ENCODE peak calls at places on chromosomes 1 and 21, in six cellular contexts. R is pancreas, Q is upper lobe of right lung, T is MM.1S, N is tibial nerve, I is neural progenitor cell. P is an unnamed sample.

GRCh38 chr1:12669529-12670068 is 25.7 kb downstream of the AADACL4 start:
- DNase-seq in N (no peak), Q (no peak), T (no peak), R (no peak), I (no peak), P (no peak)

GRCh38 chr1:224427346-224427745 is 7.3 kb downstream of the WDR26 start:
- DNase-seq in N (no peak), T (no peak), R (no peak), Q (no peak), I (no peak), P (no peak)

GRCh38 chr1:100785399-100786082 is 66.0 kb downstream of the VCAM1 start:
- DNase-seq in R (no peak), N (no peak), I (no peak), T (no peak), Q (no peak), P (no peak)

GRCh38 chr1:112849425-112849966 is 106.5 kb downstream of the SLC16A1 start:
- DNase-seq in I (peak; percentile 67), Q (no peak), T (no peak), R (no peak), N (no peak), P (no peak)

GRCh38 chr1:70140343-70140742 is 65.0 kb downstream of the LRRC40 start:
- DNase-seq in R (no peak), I (no peak), Q (no peak), T (no peak), N (peak; percentile 11), P (no peak)

GRCh38 chr1:174160109-174160473 is 771 bp downstream of the RABGAP1L start:
- DNase-seq in Q (peak; percentile 72), N (peak; percentile 35), T (peak; percentile 32), I (peak; percentile 39), R (peak; percentile 55), P (no peak)

GRCh38 chr1:59026472-59026948 is 242.7 kb upstream of the JUN start:
- DNase-seq in T (no peak), Q (no peak), I (no peak), N (no peak), R (no peak), P (no peak)

GRCh38 chr1:3197781-3198316 is 128.8 kb downstream of the PRDM16 start:
- DNase-seq in N (no peak), R (no peak), T (no peak), I (no peak), Q (no peak), P (no peak)

GRCh38 chr1:197958438-197958837 is 41.3 kb downstream of the LHX9 start:
- DNase-seq in R (no peak), T (no peak), N (no peak), I (no peak), Q (no peak), P (no peak)

GRCh38 chr21:38082936-38083335 is 166.7 kb upstream of the KCNJ6 start:
- DNase-seq in I (no peak), N (no peak), Q (no peak), T (no peak), R (no peak), P (no peak)

GRCh38 chr1:37795340-37796110 is 1.9 kb downstream of the MANEAL start:
- DNase-seq in I (peak; percentile 88), R (peak; percentile 76), Q (peak; percentile 77), N (peak; percentile 29), T (no peak), P (no peak)

GRCh38 chr1:30284226-30284625 is 439.2 kb downstream of the MATN1 start:
- DNase-seq in N (no peak), I (no peak), T (no peak), Q (no peak), R (no peak), P (no peak)

GRCh38 chr1:40067023-40067422 is 26.5 kb downstream of the CAP1 start:
- DNase-seq in Q (no peak), I (no peak), T (no peak), R (no peak), N (no peak), P (no peak)

GRCh38 chr1:55050283-55050682 is 10.9 kb downstream of the PCSK9 start:
- DNase-seq in N (no peak), T (no peak), I (no peak), Q (no peak), R (no peak), P (no peak)

GRCh38 chr1:52727114-52727586 is 897 bp downstream of the ZYG11B start:
- DNase-seq in T (no peak), I (peak; percentile 18), Q (no peak), R (no peak), N (no peak), P (no peak)

GRCh38 chr1:125065821-125066180 is 3881.0 kb downstream of the SRGAP2C start:
- DNase-seq in Q (no peak), I (no peak), N (no peak), R (no peak), T (no peak), P (no peak)

GRCh38 chr1:29849038-29849750 is 612.9 kb downstream of the PTPRU start:
- DNase-seq in R (peak; percentile 15), I (peak; percentile 76), N (peak; percentile 13), Q (no peak), T (peak; percentile 63), P (no peak)

GRCh38 chr1:180360333-180361075 is 130.4 kb downstream of the LHX4 start:
- DNase-seq in R (no peak), I (no peak), Q (no peak), T (no peak), N (no peak), P (no peak)

GRCh38 chr21:35646606-35647005 is 413.7 kb downstream of the SETD4 start:
- DNase-seq in R (no peak), T (no peak), N (no peak), Q (no peak), I (no peak), P (no peak)

GRCh38 chr1:228362884-228363450 is 43.7 kb downstream of the TRIM11 start:
- DNase-seq in N (no peak), Q (no peak), I (no peak), T (no peak), R (no peak), P (no peak)

GRCh38 chr1:225866061-225866844 is 15.9 kb downstream of the TMEM63A start:
- DNase-seq in Q (no peak), R (no peak), N (no peak), I (no peak), T (no peak), P (peak; percentile 30)

GRCh38 chr1:53732912-53733317 is 6.0 kb downstream of the GLIS1 start:
- DNase-seq in N (no peak), R (no peak), Q (no peak), T (no peak), I (no peak), P (peak; percentile 79)

GRCh38 chr1:53732409-53732808 is 6.6 kb downstream of the GLIS1 start:
- DNase-seq in Q (no peak), I (no peak), N (no peak), T (no peak), R (no peak), P (no peak)

GRCh38 chr1:53734650-53735211 is 4.2 kb downstream of the GLIS1 start:
- DNase-seq in T (peak; percentile 67), N (no peak), R (no peak), I (peak; percentile 60), Q (no peak), P (peak; percentile 86)

GRCh38 chr1:53733975-53734649 is 4.9 kb downstream of the GLIS1 start:
- DNase-seq in Q (no peak), R (no peak), I (no peak), N (no peak), T (no peak), P (no peak)

DNA sequence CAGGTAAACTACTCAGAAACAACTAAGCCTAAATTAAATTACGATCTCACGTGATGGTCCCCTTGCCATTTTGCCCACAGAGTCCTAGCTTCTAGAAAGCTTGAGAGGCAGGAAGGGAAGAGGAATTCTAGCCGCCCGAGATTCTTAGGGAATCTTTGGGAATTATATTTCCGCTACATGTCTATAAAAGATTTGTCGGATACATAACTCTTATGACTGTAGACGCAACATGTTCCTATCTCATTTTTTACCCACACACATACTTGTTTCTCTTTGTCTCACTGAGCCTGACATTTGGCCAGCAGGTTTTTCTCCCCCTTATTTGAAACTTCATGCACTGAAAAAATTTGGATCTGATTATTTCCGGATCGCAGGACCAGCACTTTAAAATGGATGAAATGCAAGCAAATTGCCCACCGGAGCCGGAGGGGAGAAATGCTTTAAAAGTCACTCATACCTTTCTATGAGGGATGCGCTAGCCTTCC is 5.5 kb downstream of the GLIS1 start:
- DNase-seq in R (no peak), I (no peak), T (no peak), Q (no peak), N (no peak), P (no peak)
- H3K4me3 ChIP-seq in R (no peak overlapping the region), I (no peak overlapping the region), T (no peak overlapping the region), Q (no peak overlapping the region), N (no peak overlapping the region), P (no peak overlapping the region)

GRCh38 chr21:43645414-43645891 is 13.8 kb downstream of the HSF2BP start:
- DNase-seq in N (peak; percentile 67), R (no peak), Q (no peak), I (peak; percentile 66), T (peak; percentile 89), P (peak; percentile 42)
- TF ChIP-seq CTCF in N (peak; percentile 29), R (peak; percentile 12), Q (peak; percentile 54), I (peak; percentile 51), T (peak; percentile 88), P (peak; percentile 76)

DNA sequence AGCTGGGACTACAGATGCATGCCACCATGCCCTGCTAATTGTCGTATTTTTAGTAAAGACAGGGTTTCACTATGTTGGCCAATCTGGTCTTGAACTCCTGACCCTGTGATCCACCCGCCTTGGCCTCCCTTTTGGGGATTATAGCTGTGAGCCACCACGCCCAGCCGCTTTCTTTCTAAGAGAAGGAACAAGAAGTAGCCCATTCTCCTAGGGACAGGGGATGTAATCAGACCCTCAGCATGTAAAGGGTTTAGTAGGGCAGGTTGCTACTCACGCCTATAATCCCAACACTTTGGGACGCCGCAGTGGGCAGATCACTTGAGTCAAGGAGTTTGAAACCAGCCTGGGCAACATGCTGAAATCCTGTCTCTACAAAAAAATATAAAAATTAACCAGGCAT is 189.7 kb downstream of the TOMM20 start:
- DNase-seq in I (no peak), Q (no peak), R (no peak), N (no peak), T (no peak), P (no peak)
- H3K4me3 ChIP-seq in I (no peak overlapping the region), Q (no peak overlapping the region), R (no peak overlapping the region), N (no peak overlapping the region), T (no peak overlapping the region), P (no peak overlapping the region)

DNA sequence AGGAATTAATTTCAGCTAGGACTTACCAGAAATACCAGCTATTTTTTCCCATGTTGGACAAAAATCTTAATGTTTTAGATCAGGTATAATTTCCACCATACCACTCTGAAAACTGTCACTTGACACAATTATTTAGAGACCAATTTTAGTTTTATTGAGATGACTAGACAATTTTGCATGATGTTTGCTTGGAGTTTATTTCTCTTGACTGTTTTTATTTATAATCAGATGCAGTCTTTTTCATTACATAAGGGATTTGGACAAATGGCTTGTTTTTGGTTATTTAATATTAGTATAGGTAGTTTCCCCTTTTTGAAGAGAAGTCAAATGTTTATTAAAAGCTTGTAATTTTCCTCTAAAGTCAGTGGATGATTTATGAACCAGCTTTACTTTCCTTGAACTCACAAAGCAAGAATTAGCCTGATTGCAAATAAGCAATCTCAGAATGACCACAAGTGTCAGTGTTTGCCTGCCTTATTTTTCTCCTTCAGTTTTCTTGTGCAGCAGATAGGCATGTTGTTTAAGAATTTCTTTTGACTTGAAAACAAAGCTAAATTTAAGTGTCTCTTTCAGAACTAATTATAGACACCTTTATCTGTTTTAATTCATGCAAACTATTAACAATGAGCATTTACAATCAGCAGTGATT is 3.8 kb upstream of the B3GALT2 start:
- DNase-seq in Q (no peak), N (no peak), R (no peak), I (no peak), T (peak; percentile 31), P (no peak)
- TF ChIP-seq CTCF in Q (peak; percentile 42), N (peak; percentile 24), R (no peak), I (peak; percentile 28), T (peak; percentile 42), P (peak; percentile 42)

P was measured in AG04450.